ENCODE peak calls at places on chromosome 3, in eight cellular contexts. A is NCI-H1694; F is cerebellar cortex; O is stimulated activated naive B cell treated with anti-CD40 and anti-IgM and Interleukin-4, amounts not matched to agents 10 μg/mL and 1 μg/mL and 100 μg/mL, for 72 hours; T is amygdala; H is AG08396; Z is hepatocyte; Y is HTR-8/SVneo. I is an unnamed sample.
A peak's percentile ranks its signal among the peaks of the same experiment; 100 is the strongest.

GRCh38 chr3:186160691-186161243 is 51.9 kb upstream of the ETV5 start:
- DNase-seq in A (no peak), F (no peak), O (no peak), T (no peak), H (no peak), Z (peak; percentile 32), Y (no peak), I (no peak)

GRCh38 chr3:122082357-122082756 is 27.2 kb downstream of the CD86 start:
- DNase-seq in A (no peak), F (no peak), O (no peak), T (no peak), H (no peak), Z (no peak), Y (no peak), I (no peak)

GRCh38 chr3:195178124-195178910 is 92.6 kb downstream of the XXYLT1 start:
- DNase-seq in A (no peak), F (peak; percentile 73), O (no peak), T (no peak), H (no peak), Z (no peak), Y (no peak), I (peak; percentile 81)

GRCh38 chr3:64909011-64909410 is 221.2 kb upstream of the ADAMTS9 start:
- DNase-seq in A (no peak), F (no peak), O (no peak), T (no peak), H (no peak), Z (no peak), Y (no peak), I (no peak)

GRCh38 chr3:12758025-12758830 is 831 bp downstream of the TMEM40 start:
- DNase-seq in A (no peak), F (peak; percentile 5), O (no peak), T (no peak), H (peak; percentile 73), Z (peak; percentile 56), Y (peak; percentile 28), I (peak; percentile 9)

GRCh38 chr3:150497956-150498355 is 48.3 kb downstream of the SERP1 start:
- DNase-seq in A (no peak), F (no peak), O (no peak), T (no peak), H (peak; percentile 31), Z (no peak), Y (peak; percentile 69), I (no peak)

GRCh38 chr3:125186261-125186770 is 26.2 kb downstream of the SLC12A8 start:
- DNase-seq in A (no peak), F (no peak), O (no peak), T (no peak), H (peak; percentile 34), Z (peak; percentile 32), Y (no peak), I (no peak)

GRCh38 chr3:147652682-147653081 is 243.5 kb downstream of the ZIC1 start:
- DNase-seq in A (no peak), F (no peak), O (no peak), T (no peak), H (no peak), Z (no peak), Y (no peak), I (no peak)

GRCh38 chr3:34405159-34405558 is 606.7 kb downstream of the PDCD6IP start:
- DNase-seq in A (no peak), F (no peak), O (no peak), T (no peak), H (no peak), Z (no peak), Y (no peak), I (no peak)

GRCh38 chr3:134106580-134106979 is 76.9 kb upstream of the SLCO2A1 start:
- DNase-seq in A (no peak), F (no peak), O (no peak), T (no peak), H (no peak), Z (no peak), Y (no peak), I (no peak)

GRCh38 chr3:177977381-177978158 is 558.7 kb upstream of the KCNMB2 start:
- DNase-seq in A (no peak), F (no peak), O (no peak), T (no peak), H (peak; percentile 42), Z (no peak), Y (peak; percentile 70), I (no peak)

GRCh38 chr3:54771050-54771449 is 156.8 kb downstream of the LRTM1 start:
- DNase-seq in A (no peak), F (no peak), O (no peak), T (no peak), H (no peak), Z (no peak), Y (no peak), I (no peak)

GRCh38 chr3:36147934-36148333 is 232.4 kb upstream of the STAC start:
- DNase-seq in A (no peak), F (no peak), O (no peak), T (no peak), H (no peak), Z (no peak), Y (no peak), I (no peak)

GRCh38 chr3:50316657-50317242 is 5.8 kb downstream of the HYAL2 start:
- DNase-seq in A (no peak), F (no peak), O (no peak), T (no peak), H (no peak), Z (peak; percentile 91), Y (peak; percentile 73), I (no peak)

GRCh38 chr3:183491923-183492848 is 63.3 kb downstream of the KLHL6 start:
- DNase-seq in A (no peak), F (no peak), O (no peak), T (no peak), H (no peak), Z (no peak), Y (no peak), I (no peak)

GRCh38 chr3:143070977-143071551 is 48.5 kb upstream of the CHST2 start:
- DNase-seq in A (no peak), F (no peak), O (no peak), T (no peak), H (peak; percentile 90), Z (peak; percentile 23), Y (no peak), I (no peak)

GRCh38 chr3:73611176-73611575 is 13.6 kb downstream of the PDZRN3 start:
- DNase-seq in A (no peak), F (no peak), O (no peak), T (no peak), H (no peak), Z (no peak), Y (no peak), I (no peak)

GRCh38 chr3:28171962-28172361 is 69.5 kb upstream of the CMC1 start:
- DNase-seq in A (no peak), F (no peak), O (no peak), T (no peak), H (no peak), Z (no peak), Y (no peak), I (no peak)

GRCh38 chr3:119173325-119173724 is at the start of gene UPK1B:
- DNase-seq in A (no peak), F (no peak), O (no peak), T (no peak), H (no peak), Z (no peak), Y (no peak), I (no peak)

GRCh38 chr3:359672-360071 is 163.1 kb downstream of the CHL1 start:
- DNase-seq in A (no peak), F (no peak), O (no peak), T (no peak), H (no peak), Z (no peak), Y (no peak), I (no peak)

GRCh38 chr3:47017504-47018268 is 38.2 kb downstream of the NBEAL2 start:
- DNase-seq in A (no peak), F (no peak), O (no peak), T (no peak), H (no peak), Z (no peak), Y (no peak), I (no peak)

GRCh38 chr3:35549690-35550089 is 89.6 kb upstream of the ARPP21 start:
- DNase-seq in A (no peak), F (peak; percentile 5), O (no peak), T (no peak), H (no peak), Z (no peak), Y (no peak), I (no peak)

I was measured in G401.